ENCODE peak calls at places on chromosomes 16 and 17, in six cellular contexts. One of them, this sample, is unnamed.

GRCh38 chr16:49969356-49970030 is 55.5 kb upstream of the CNEP1R1 start:
- DNase-seq in NCI-H2081: no peak
- DNase-seq in aorta: no peak
- DNase-seq in pons: no peak
- DNase-seq in NCI-H1694 treated with DMSO at 0.1 percent for 48 hours: no peak
- DNase-seq in fibroblast of lung: peak
- DNase-seq in this sample: no peak

GRCh38 chr16:80735846-80736245 is 68.6 kb downstream of the CDYL2 start:
- DNase-seq in NCI-H2081: no peak
- DNase-seq in aorta: no peak
- DNase-seq in pons: no peak
- DNase-seq in NCI-H1694 treated with DMSO at 0.1 percent for 48 hours: no peak
- DNase-seq in fibroblast of lung: no peak
- DNase-seq in this sample: no peak

GRCh38 chr17:1650731-1651558 is 1.3 kb upstream of the RILP start:
- DNase-seq in NCI-H2081: no peak
- DNase-seq in aorta: no peak
- DNase-seq in pons: no peak
- DNase-seq in NCI-H1694 treated with DMSO at 0.1 percent for 48 hours: no peak
- DNase-seq in fibroblast of lung: no peak
- DNase-seq in this sample: no peak

GRCh38 chr16:69111831-69112230 is 6.4 kb downstream of the HAS3 start:
- DNase-seq in NCI-H2081: no peak
- DNase-seq in aorta: no peak
- DNase-seq in pons: no peak
- DNase-seq in NCI-H1694 treated with DMSO at 0.1 percent for 48 hours: no peak
- DNase-seq in fibroblast of lung: no peak
- DNase-seq in this sample: no peak

GRCh38 chr17:59420901-59421300 is 89.4 kb downstream of the YPEL2 start:
- DNase-seq in NCI-H2081: no peak
- DNase-seq in aorta: no peak
- DNase-seq in pons: no peak
- DNase-seq in NCI-H1694 treated with DMSO at 0.1 percent for 48 hours: no peak
- DNase-seq in fibroblast of lung: no peak
- DNase-seq in this sample: peak

GRCh38 chr16:28062261-28063046 is 1.1 kb downstream of the GSG1L start:
- DNase-seq in NCI-H2081: no peak
- DNase-seq in aorta: no peak
- DNase-seq in pons: no peak
- DNase-seq in NCI-H1694 treated with DMSO at 0.1 percent for 48 hours: no peak
- DNase-seq in fibroblast of lung: no peak
- DNase-seq in this sample: no peak

GRCh38 chr17:79975498-79976134 is 60.1 kb downstream of the TBC1D16 start:
- DNase-seq in NCI-H2081: no peak
- DNase-seq in aorta: no peak
- DNase-seq in pons: no peak
- DNase-seq in NCI-H1694 treated with DMSO at 0.1 percent for 48 hours: no peak
- DNase-seq in fibroblast of lung: no peak
- DNase-seq in this sample: no peak

GRCh38 chr17:4365628-4366311 is 705 bp downstream of the UBE2G1 start:
- DNase-seq in NCI-H2081: no peak
- DNase-seq in aorta: peak
- DNase-seq in pons: no peak
- DNase-seq in NCI-H1694 treated with DMSO at 0.1 percent for 48 hours: no peak
- DNase-seq in fibroblast of lung: no peak
- DNase-seq in this sample: no peak

GRCh38 chr17:6755281-6755680 is 565 bp upstream of the XAF1 start:
- DNase-seq in NCI-H2081: no peak
- DNase-seq in aorta: peak
- DNase-seq in pons: no peak
- DNase-seq in NCI-H1694 treated with DMSO at 0.1 percent for 48 hours: no peak
- DNase-seq in fibroblast of lung: peak
- DNase-seq in this sample: no peak

This sample was measured in NCI-H446 treated with DMSO at 0.1 percent for 48 hours.